ENCODE peak calls at places on chromosomes 11 and 22, in six cellular contexts. V is PC-9, S is Caco-2, R is pancreas, K is AG04450, P is transverse colon. C is an unnamed sample. For H3K9me3, the result is how much of the 10 kb centered on the place peaks cover.

GRCh38 chr11:69773626-69774353 is 1.4 kb downstream of the FGF4 start:
- DNase-seq in V (no peak), S (no peak), R (no peak), K (no peak), P (no peak), C (no peak)

GRCh38 chr11:107675902-107676301 is 36.0 kb downstream of the SLN start:
- DNase-seq in V (no peak), S (no peak), R (no peak), K (no peak), P (no peak), C (no peak)

GRCh38 chr11:78218707-78219492 is 30.2 kb downstream of the USP35 start:
- DNase-seq in V (no peak), S (no peak), R (no peak), K (no peak), P (no peak), C (no peak)

GRCh38 chr11:131217313-131218297 is 152.8 kb upstream of the NTM start:
- DNase-seq in V (no peak), S (peak), R (no peak), K (peak), P (no peak), C (no peak)

GRCh38 chr11:111846640-111847039 is 24.7 kb downstream of the ALG9 start:
- DNase-seq in V (peak), S (no peak), R (no peak), K (peak), P (no peak), C (no peak)

GRCh38 chr11:6563121-6563619 is 40.2 kb downstream of the RRP8 start:
- DNase-seq in V (no peak), S (no peak), R (no peak), K (no peak), P (no peak), C (peak)

GRCh38 chr11:59859695-59860094 is 6.6 kb downstream of the TCN1 start:
- DNase-seq in V (no peak), S (no peak), R (no peak), K (no peak), P (no peak), C (no peak)

GRCh38 chr11:126483796-126484195 is 128.3 kb downstream of the ST3GAL4 start:
- DNase-seq in V (no peak), S (no peak), R (no peak), K (no peak), P (peak), C (no peak)

GRCh38 chr11:71191201-71191600 is 61.2 kb downstream of the SHANK2 start:
- DNase-seq in V (no peak), S (no peak), R (no peak), K (no peak), P (no peak), C (no peak)

GRCh38 chr11:111269146-111269868 is 23.8 kb downstream of the POU2AF2 start:
- DNase-seq in V (no peak), S (no peak), R (no peak), K (no peak), P (no peak), C (no peak)

GRCh38 chr11:117585631-117586030 is 211.4 kb downstream of the DSCAML1 start:
- DNase-seq in V (no peak), S (no peak), R (no peak), K (no peak), P (no peak), C (no peak)

GRCh38 chr22:39665661-39666431 is 95.3 kb downstream of the CACNA1I start:
- DNase-seq in V (no peak), S (no peak), R (no peak), K (no peak), P (no peak), C (no peak)

GRCh38 chr22:28884754-28885375 is 1.5 kb downstream of the ZNRF3 start:
- DNase-seq in V (no peak), S (no peak), R (no peak), K (no peak), P (no peak), C (no peak)

GRCh38 chr11:28529540-28530410 is 421.6 kb downstream of the METTL15 start:
- DNase-seq in V (no peak), S (peak), R (no peak), K (peak), P (no peak), C (no peak)

GRCh38 chr11:2578006-2578933 is 121.5 kb downstream of the KCNQ1OT1 start:
- DNase-seq in V (no peak), S (no peak), R (peak), K (no peak), P (peak), C (no peak)

GRCh38 chr22:30245985-30246901 is at the start of gene LIF:
- DNase-seq in V (no peak), S (peak), R (no peak), K (peak), P (peak), C (no peak)

GRCh38 chr11:1234771-1235614 is 12.1 kb downstream of the MUC5B start:
- DNase-seq in V (no peak), S (no peak), R (peak), K (no peak), P (peak), C (no peak)

GRCh38 chr11:125079151-125079877 is 16.2 kb downstream of the SLC37A2 start:
- DNase-seq in V (peak), S (no peak), R (no peak), K (no peak), P (no peak), C (no peak)

GRCh38 chr11:36431429-36432092 is 78.5 kb downstream of the TRAF6 start:
- DNase-seq in V (peak), S (peak), R (no peak), K (peak), P (peak), C (peak)

GRCh38 chr11:118572075-118572913 is at the start of gene ARCN1:
- DNase-seq in V (peak), S (peak), R (peak), K (no peak), P (peak), C (peak)

GRCh38 chr22:17786435-17787158 is 12.3 kb upstream of the BID start:
- DNase-seq in V (no peak), S (peak), R (no peak), K (no peak), P (peak), C (no peak)

GRCh38 chr11:17605736-17606135 is 58.7 kb downstream of the OTOG start:
- DNase-seq in V (no peak), S (no peak), R (peak), K (no peak), P (no peak), C (no peak)

GRCh38 chr22:47236718-47237117 is 474.3 kb downstream of the TBC1D22A start:
- DNase-seq in V (peak), S (no peak), R (no peak), K (no peak), P (no peak), C (no peak)
- H3K9me3 ChIP-seq in V (under half), S (under half), R (under half), K (under half), P (under half), C (under half)

GRCh38 chr22:49040754-49041467 is 786.8 kb downstream of the BRD1 start:
- DNase-seq in V (no peak), S (no peak), R (no peak), K (no peak), P (no peak), C (no peak)

GRCh38 chr22:49037701-49038245 is 789.9 kb downstream of the BRD1 start:
- DNase-seq in V (no peak), S (no peak), R (no peak), K (no peak), P (no peak), C (no peak)

GRCh38 chr22:49042066-49042465 is 785.6 kb downstream of the BRD1 start:
- DNase-seq in V (no peak), S (no peak), R (no peak), K (no peak), P (no peak), C (no peak)

GRCh38 chr22:49039625-49040024 is 788.0 kb downstream of the BRD1 start:
- DNase-seq in V (no peak), S (no peak), R (no peak), K (no peak), P (no peak), C (no peak)

GRCh38 chr22:49040111-49040510 is 787.6 kb downstream of the BRD1 start:
- DNase-seq in V (no peak), S (no peak), R (no peak), K (no peak), P (no peak), C (no peak)
- H3K9me3 ChIP-seq in V (under half), S (under half), R (under half), K (half or more), P (under half), C (under half)

GRCh38 chr11:48669146-48669545 is 180.6 kb downstream of the OR4A47 start:
- DNase-seq in V (no peak), S (no peak), R (no peak), K (no peak), P (no peak), C (no peak)
- H3K9me3 ChIP-seq in V (under half), S (under half), R (under half), K (under half), P (under half), C (under half)

GRCh38 chr11:58742981-58743880 is 11.5 kb upstream of the GLYAT start:
- DNase-seq in V (no peak), S (no peak), R (no peak), K (no peak), P (no peak), C (no peak)
- H3K9me3 ChIP-seq in V (under half), S (under half), R (under half), K (under half), P (under half), C (under half)

DNA sequence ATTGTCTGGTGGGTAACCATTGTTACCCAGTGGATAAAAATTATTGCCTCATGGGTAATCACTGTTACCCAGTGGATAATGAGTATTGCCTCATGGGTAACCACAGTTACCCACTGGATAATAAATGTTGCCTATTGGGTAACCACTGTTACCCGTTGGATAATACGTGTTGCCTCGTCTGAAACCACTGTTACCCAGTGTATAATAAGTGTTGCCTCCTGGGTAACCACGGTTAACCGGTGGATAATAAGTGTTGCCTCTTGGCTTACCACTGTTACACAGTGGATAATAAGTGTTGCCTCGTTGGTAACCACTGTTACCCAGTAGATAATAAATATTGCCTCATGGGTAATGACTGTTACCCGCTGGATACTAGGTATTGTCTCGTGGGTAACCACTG is 20.9 kb upstream of the NXPE4 start:
- DNase-seq in V (no peak), S (no peak), R (no peak), K (no peak), P (no peak), C (no peak)
- H3K9me3 ChIP-seq in V (under half), S (under half), R (under half), K (under half), P (under half), C (under half)

GRCh38 chr22:47674600-47674999 is 912.1 kb downstream of the TBC1D22A start:
- DNase-seq in V (no peak), S (no peak), R (no peak), K (no peak), P (no peak), C (no peak)
- H3K9me3 ChIP-seq in V (under half), S (under half), R (under half), K (half or more), P (under half), C (under half)

C was measured in lung.